ENCODE peak calls at places on chromosomes 1 and 21, in six cellular contexts. K is iPS-NIHi11, T is tibial nerve, A is fibroblast of mammary gland, P is colonic mucosa, G is AML-193. F is an unnamed sample.

GRCh38 chr1:147247656-147248238 is 5.3 kb downstream of the CHD1L start:
- DNase-seq in K (no peak), A (no peak), G (no peak), P (no peak), T (no peak), F (no peak)

GRCh38 chr1:165924096-165924495 is 96.7 kb downstream of the UCK2 start:
- DNase-seq in P (no peak), T (no peak), G (no peak), K (no peak), A (no peak), F (no peak)

GRCh38 chr1:26289158-26290059 is 9.5 kb downstream of the SH3BGRL3 start:
- DNase-seq in A (no peak), T (no peak), K (peak), G (peak), P (no peak), F (no peak)

GRCh38 chr1:26582836-26583460 is 53.4 kb downstream of the RPS6KA1 start:
- DNase-seq in T (no peak), G (peak), P (no peak), A (peak), K (no peak), F (peak)

GRCh38 chr21:24208562-24209260 is 1398.6 kb downstream of the MRPL39 start:
- DNase-seq in T (no peak), P (no peak), G (no peak), A (no peak), K (no peak), F (no peak)

GRCh38 chr1:12616709-12617373 is 1.2 kb downstream of the DHRS3 start:
- DNase-seq in K (no peak), P (no peak), G (no peak), T (no peak), A (no peak), F (no peak)

GRCh38 chr1:204116539-204116938 is 35.3 kb downstream of the ETNK2 start:
- DNase-seq in G (no peak), P (no peak), A (no peak), T (no peak), K (no peak), F (no peak)

GRCh38 chr21:42671778-42672593 is 18.6 kb downstream of the PDE9A start:
- DNase-seq in G (no peak), P (no peak), T (no peak), K (no peak), A (no peak), F (no peak)

GRCh38 chr21:45266518-45267389 is 20.9 kb downstream of the POFUT2 start:
- DNase-seq in G (peak), T (no peak), P (no peak), K (no peak), A (no peak), F (no peak)

GRCh38 chr21:28516011-28516410 is 476.7 kb downstream of the LTN1 start:
- DNase-seq in T (no peak), A (no peak), P (no peak), K (no peak), G (no peak), F (no peak)

GRCh38 chr1:240409615-240410014 is 202.3 kb downstream of the GREM2 start:
- DNase-seq in A (no peak), T (no peak), G (no peak), K (no peak), P (no peak), F (no peak)

GRCh38 chr1:108661030-108661609 is at the start of gene HENMT1:
- DNase-seq in T (peak), P (peak), A (peak), K (peak), G (peak), F (no peak)

GRCh38 chr1:19220991-19221390 is 10.9 kb upstream of the UBR4 start:
- DNase-seq in T (no peak), A (peak), K (no peak), P (no peak), G (no peak), F (no peak)

GRCh38 chr1:116569776-116570357 is 959 bp downstream of the CD58 start:
- DNase-seq in P (peak), T (no peak), K (peak), G (peak), A (peak), F (no peak)

GRCh38 chr21:36419241-36419640 is 34.0 kb downstream of the CHAF1B start:
- DNase-seq in A (no peak), K (no peak), T (no peak), G (no peak), P (no peak), F (no peak)

GRCh38 chr1:208173749-208174148 is 70.4 kb downstream of the PLXNA2 start:
- DNase-seq in T (no peak), A (no peak), P (no peak), K (no peak), G (no peak), F (no peak)

GRCh38 chr1:12539320-12539704 is 78.7 kb downstream of the DHRS3 start:
- DNase-seq in P (no peak), A (no peak), G (no peak), T (no peak), K (no peak), F (no peak)

GRCh38 chr1:33234588-33234990 is 21.7 kb upstream of the ZNF362 start:
- DNase-seq in G (no peak), A (no peak), P (no peak), T (no peak), K (no peak), F (no peak)

GRCh38 chr1:96971439-96971838 is 249.9 kb downstream of the PTBP2 start:
- DNase-seq in P (no peak), K (no peak), G (no peak), A (no peak), T (no peak), F (no peak)

GRCh38 chr1:173295391-173295790 is 88.3 kb upstream of the TNFSF4 start:
- DNase-seq in A (peak), T (no peak), P (no peak), K (no peak), G (no peak), F (no peak)

GRCh38 chr1:42784946-42785693 is at the start of gene TMEM269:
- DNase-seq in G (no peak), A (no peak), T (no peak), K (peak), P (no peak), F (no peak)